ENCODE peak calls at places on chromosomes 6 and 20, in six cellular contexts. V is fibroblast of lung, L is bronchial epithelial cell, H is ascending aorta, K is astrocyte, I is keratinocyte. Z is an unnamed sample.

GRCh38 chr6:498795-499231 is 107.3 kb downstream of the IRF4 start:
- DNase-seq in I (no peak), L (no peak), K (peak), H (no peak), V (peak), Z (peak)

GRCh38 chr6:19478992-19479391 is 358.2 kb upstream of the ID4 start:
- DNase-seq in H (no peak), L (peak), V (peak), K (peak), I (no peak), Z (peak)

GRCh38 chr6:79570802-79571367 is 33.7 kb upstream of the LCA5 start:
- DNase-seq in I (no peak), K (no peak), L (peak), H (no peak), V (no peak), Z (peak)

GRCh38 chr6:57182017-57182432 is 9.9 kb downstream of the BAG2 start:
- DNase-seq in K (no peak), H (no peak), L (no peak), I (no peak), V (peak), Z (no peak)

GRCh38 chr6:48550607-48551006 is 439.6 kb upstream of the PTCHD4 start:
- DNase-seq in L (no peak), I (no peak), V (no peak), H (no peak), K (no peak), Z (no peak)

GRCh38 chr6:39389372-39389767 is 66.9 kb upstream of the KCNK16 start:
- DNase-seq in L (peak), K (no peak), H (no peak), I (no peak), V (peak), Z (peak)

GRCh38 chr6:56235245-56235644 is 12.1 kb downstream of the COL21A1 start:
- DNase-seq in I (no peak), H (no peak), K (no peak), V (peak), L (peak), Z (peak)

GRCh38 chr6:701215-701614 is 8.3 kb upstream of the EXOC2 start:
- DNase-seq in I (no peak), H (no peak), K (no peak), L (no peak), V (no peak), Z (no peak)

GRCh38 chr6:93394471-93394870 is 24.9 kb downstream of the EPHA7 start:
- DNase-seq in K (no peak), H (no peak), V (no peak), I (no peak), L (no peak), Z (no peak)

GRCh38 chr6:157519255-157520116 is 138.5 kb downstream of the ZDHHC14 start:
- DNase-seq in V (no peak), H (no peak), L (peak), I (peak), K (no peak), Z (no peak)

GRCh38 chr6:21109421-21110178 is 484.0 kb upstream of the SOX4 start:
- DNase-seq in V (peak), I (peak), L (peak), K (peak), H (no peak), Z (peak)

GRCh38 chr6:49653942-49654341 is 17.3 kb upstream of the RHAG start:
- DNase-seq in K (no peak), V (no peak), H (no peak), I (no peak), L (no peak), Z (no peak)

GRCh38 chr6:44738652-44739141 is 351.2 kb downstream of the CDC5L start:
- DNase-seq in H (no peak), V (peak), I (no peak), L (peak), K (no peak), Z (peak)

GRCh38 chr20:23167436-23167835 is 81.3 kb upstream of the CD93 start:
- DNase-seq in I (no peak), H (no peak), V (peak), L (peak), K (peak), Z (no peak)

GRCh38 chr6:82033631-82034211 is 213.8 kb downstream of the IBTK start:
- DNase-seq in V (peak), L (no peak), H (no peak), K (peak), I (no peak), Z (peak)

GRCh38 chr6:73078908-73079610 is 146.2 kb downstream of the KHDC1L start:
- DNase-seq in H (no peak), K (no peak), L (peak), V (no peak), I (no peak), Z (no peak)

GRCh38 chr6:106085984-106086832 is at the start of gene PRDM1:
- DNase-seq in H (peak), L (peak), V (peak), I (no peak), K (peak), Z (peak)

GRCh38 chr20:37688093-37688492 is 5.7 kb upstream of the CTNNBL1 start:
- DNase-seq in L (no peak), V (no peak), I (no peak), H (no peak), K (no peak), Z (no peak)

GRCh38 chr6:131134950-131135243 is 370 bp upstream of the AKAP7 start:
- DNase-seq in K (no peak), L (no peak), V (no peak), H (no peak), I (no peak), Z (peak)

GRCh38 chr20:5719861-5720401 is 30.3 kb upstream of the SHLD1 start:
- DNase-seq in H (no peak), K (peak), L (peak), I (no peak), V (peak), Z (peak)

GRCh38 chr6:5199203-5200101 is 61.3 kb downstream of the LYRM4 start:
- DNase-seq in K (no peak), L (no peak), H (no peak), V (no peak), I (no peak), Z (no peak)

GRCh38 chr6:104462811-104463599 is 396.7 kb downstream of the HACE1 start:
- DNase-seq in L (no peak), K (no peak), V (no peak), H (no peak), I (no peak), Z (peak)

GRCh38 chr6:79138146-79138545 is 60.1 kb upstream of the PHIP start:
- DNase-seq in L (no peak), H (no peak), I (no peak), K (peak), V (peak), Z (peak)

GRCh38 chr20:53270792-53271375 is 298.7 kb downstream of the TSHZ2 start:
- DNase-seq in L (no peak), K (no peak), I (no peak), V (no peak), H (no peak), Z (no peak)

GRCh38 chr6:169162249-169162967 is 91.2 kb downstream of the THBS2 start:
- DNase-seq in H (peak), I (no peak), K (no peak), V (no peak), L (no peak), Z (no peak)

GRCh38 chr20:5770240-5770986 is 20.2 kb downstream of the SHLD1 start:
- DNase-seq in I (no peak), L (no peak), V (no peak), K (no peak), H (no peak), Z (peak)

GRCh38 chr6:2725999-2726567 is 24.6 kb downstream of the MYLK4 start:
- DNase-seq in I (no peak), H (no peak), L (peak), V (peak), K (peak), Z (peak)

GRCh38 chr20:31705598-31706597 is 16.8 kb downstream of the BCL2L1 start:
- DNase-seq in I (no peak), V (no peak), H (no peak), K (no peak), L (peak), Z (no peak)

GRCh38 chr20:61771805-61772350 is 293.8 kb downstream of the TAF4 start:
- DNase-seq in I (no peak), L (no peak), H (no peak), K (no peak), V (no peak), Z (no peak)

GRCh38 chr6:144986271-144986670 is 701.1 kb downstream of the UTRN start:
- DNase-seq in V (no peak), I (no peak), H (no peak), K (no peak), L (no peak), Z (no peak)

GRCh38 chr6:114052141-114052540 is 81.2 kb upstream of the HDAC2 start:
- DNase-seq in H (no peak), L (peak), V (no peak), K (no peak), I (no peak), Z (no peak)

GRCh38 chr6:43228951-43229802 is at the start of gene DNPH1:
- DNase-seq in V (peak), H (peak), L (peak), K (peak), I (peak), Z (peak)

GRCh38 chr6:138655828-138656227 is 117.7 kb upstream of the CCDC28A start:
- DNase-seq in H (no peak), L (no peak), V (no peak), I (no peak), K (no peak), Z (no peak)

GRCh38 chr20:47257771-47258170 is 98.7 kb downstream of the ZMYND8 start:
- DNase-seq in L (no peak), I (no peak), H (no peak), K (no peak), V (no peak), Z (no peak)

GRCh38 chr6:148166339-148166949 is 176.2 kb upstream of the SASH1 start:
- DNase-seq in H (no peak), L (peak), V (peak), I (no peak), K (peak), Z (peak)

GRCh38 chr20:48196006-48196405 is 410.7 kb upstream of the SULF2 start:
- DNase-seq in V (no peak), L (no peak), K (no peak), H (no peak), I (no peak), Z (no peak)

DNA sequence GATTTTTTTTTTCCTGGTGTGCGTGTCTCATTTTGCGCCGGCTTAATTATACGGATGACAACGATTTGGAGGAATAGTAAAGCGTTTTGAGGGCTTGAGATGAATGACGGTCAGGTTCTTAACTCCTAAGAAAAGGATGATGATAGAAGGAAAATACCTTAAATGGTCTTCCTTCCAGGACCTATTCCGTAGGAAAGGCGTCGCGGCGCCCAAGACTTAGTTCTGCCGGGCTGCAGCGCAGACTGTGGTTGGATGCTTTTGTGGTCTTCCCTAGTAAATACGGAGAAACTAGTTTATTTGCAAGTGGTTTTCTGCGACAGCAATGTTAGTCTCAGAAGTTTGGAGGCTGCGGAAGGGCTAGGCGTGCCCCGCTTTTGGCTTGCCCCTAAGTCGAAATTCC is 8.4 kb downstream of the GNAS-AS1 start:
- DNase-seq in H (no peak), V (no peak), K (no peak), L (no peak), I (no peak), Z (no peak)
- H3K4me3 ChIP-seq in H (no peak), V (no peak), K (no peak), L (no peak), I (no peak), Z (no peak)

DNA sequence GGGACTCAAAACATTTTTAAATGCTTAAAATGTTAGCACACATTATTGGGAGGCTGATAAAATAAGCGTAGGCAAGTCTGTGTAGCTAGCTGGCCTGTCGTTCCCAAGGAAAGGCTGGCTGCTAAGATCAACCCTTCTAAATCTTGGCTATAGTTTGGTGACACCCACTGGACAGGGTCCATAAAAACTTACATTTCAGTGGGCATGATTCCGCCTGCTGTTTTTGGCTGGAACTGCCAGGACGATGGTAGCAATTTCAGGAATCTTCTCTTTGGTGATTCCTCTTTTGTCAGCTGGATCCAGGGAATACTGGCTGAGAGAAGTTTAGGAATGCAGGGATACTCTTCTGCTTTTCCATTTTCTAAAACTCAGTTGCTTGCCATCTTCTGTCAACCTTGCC is 162.2 kb downstream of the NKAIN2 start:
- DNase-seq in I (no peak), V (peak), L (peak), H (no peak), K (no peak), Z (peak)
- TF ChIP-seq CTCF in I (peak), V (no peak), L (peak), H (no peak), K (peak), Z (peak)

GRCh38 chr20:57620274-57620990 is at the start of gene ZBP1:
- DNase-seq in I (no peak), V (no peak), L (no peak), K (no peak), H (peak), Z (no peak)
- H3K4me3 ChIP-seq in I (no peak), V (no peak), L (no peak), K (no peak), H (no peak), Z (no peak)

DNA sequence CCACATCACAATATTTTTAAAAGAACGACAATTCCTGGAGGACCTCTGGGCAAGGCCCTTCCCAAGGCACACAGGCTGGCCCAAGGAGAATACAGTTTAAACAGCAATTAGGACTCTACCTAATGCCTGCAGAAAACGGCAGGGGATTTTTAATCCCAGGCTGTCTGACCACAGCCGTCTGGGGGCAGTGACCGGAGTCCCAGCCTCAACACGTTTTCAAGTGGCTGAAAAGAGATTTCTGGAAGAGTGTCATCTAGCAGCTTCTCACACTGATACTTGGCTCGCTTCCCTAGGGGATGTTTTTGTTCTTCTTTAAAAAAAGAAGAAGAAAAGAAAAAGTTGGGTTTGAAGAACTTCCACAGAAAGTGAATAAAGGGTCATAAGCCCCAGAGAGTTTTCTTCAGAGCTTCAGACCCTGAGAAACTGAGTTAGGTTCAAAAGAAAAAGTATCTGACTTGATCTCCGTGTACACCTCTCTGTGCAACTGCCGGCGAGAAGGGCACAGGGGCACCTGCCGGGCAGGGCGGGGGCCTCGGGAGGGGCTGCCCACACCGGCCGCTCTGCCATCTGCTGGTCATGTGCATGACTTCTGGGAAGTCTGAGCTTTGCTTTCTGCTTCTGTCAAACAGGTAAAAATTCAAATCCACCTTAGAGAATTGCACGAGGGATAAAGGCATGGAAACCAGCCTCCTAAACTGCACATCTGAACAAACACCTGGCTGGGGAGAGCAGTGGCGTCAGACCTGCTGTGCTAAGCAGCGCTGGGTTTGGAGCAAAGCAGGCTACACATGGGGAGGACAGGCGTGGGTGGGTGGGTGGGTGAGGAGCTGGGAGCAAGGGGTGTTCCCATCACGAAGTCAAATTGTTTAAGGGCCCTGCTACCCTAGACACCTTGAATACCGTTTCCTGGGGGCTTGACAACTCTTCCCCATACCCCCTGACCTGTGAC is 33.0 kb downstream of the RRBP1 start:
- DNase-seq in L (no peak), V (no peak), K (no peak), I (no peak), H (no peak), Z (peak)
- TF ChIP-seq CTCF in L (peak), V (peak), K (peak), I (peak), H (no peak), Z (peak)

DNA sequence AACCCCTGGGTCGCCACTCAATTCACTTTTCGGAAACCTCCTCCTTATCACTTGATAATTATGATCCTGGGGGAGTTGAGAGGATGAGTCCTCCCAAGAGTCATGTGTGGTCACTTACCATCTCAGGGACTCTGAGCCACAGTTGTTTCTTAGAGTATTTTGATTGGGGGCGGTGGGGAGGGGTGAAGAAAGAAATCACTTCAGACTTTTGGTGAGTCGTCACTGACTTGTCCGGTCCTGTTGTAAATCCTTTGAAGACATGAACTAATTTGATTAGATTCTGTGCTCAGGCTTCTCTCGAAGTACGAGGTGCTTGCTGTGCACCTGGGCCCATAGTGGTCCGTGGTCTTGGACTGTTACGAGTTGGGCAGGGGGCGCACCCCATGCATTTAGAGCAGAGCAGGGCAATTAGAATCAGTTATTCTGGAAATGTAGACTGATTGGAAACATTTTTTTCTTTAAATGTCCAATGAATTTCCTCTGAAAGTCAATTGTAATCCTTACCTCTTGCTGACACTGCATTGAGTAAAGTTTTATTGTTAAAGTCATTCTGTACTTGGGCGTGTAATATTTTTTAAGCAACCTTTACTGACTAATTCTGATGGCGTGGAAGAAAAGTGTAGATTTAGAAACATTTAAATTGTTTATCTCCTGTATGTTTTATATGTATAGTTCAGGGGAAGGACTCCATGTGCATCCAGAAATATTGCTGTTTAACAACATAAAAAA is 173.4 kb downstream of the SLC16A10 start:
- DNase-seq in K (peak), V (peak), H (no peak), L (peak), I (peak), Z (no peak)
- H3K4me3 ChIP-seq in K (peak), V (peak), H (peak), L (peak), I (peak), Z (no peak)

GRCh38 chr20:21303061-21303871 is at the start of gene XRN2:
- DNase-seq in H (peak), L (peak), I (peak), K (peak), V (peak), Z (peak)

GRCh38 chr20:21303872-21304586 is 898 bp downstream of the XRN2 start:
- DNase-seq in L (no peak), I (no peak), K (no peak), H (no peak), V (no peak), Z (peak)

GRCh38 chr20:21302645-21303060 is 478 bp upstream of the XRN2 start:
- DNase-seq in I (no peak), V (no peak), H (no peak), K (no peak), L (peak), Z (no peak)

DNA sequence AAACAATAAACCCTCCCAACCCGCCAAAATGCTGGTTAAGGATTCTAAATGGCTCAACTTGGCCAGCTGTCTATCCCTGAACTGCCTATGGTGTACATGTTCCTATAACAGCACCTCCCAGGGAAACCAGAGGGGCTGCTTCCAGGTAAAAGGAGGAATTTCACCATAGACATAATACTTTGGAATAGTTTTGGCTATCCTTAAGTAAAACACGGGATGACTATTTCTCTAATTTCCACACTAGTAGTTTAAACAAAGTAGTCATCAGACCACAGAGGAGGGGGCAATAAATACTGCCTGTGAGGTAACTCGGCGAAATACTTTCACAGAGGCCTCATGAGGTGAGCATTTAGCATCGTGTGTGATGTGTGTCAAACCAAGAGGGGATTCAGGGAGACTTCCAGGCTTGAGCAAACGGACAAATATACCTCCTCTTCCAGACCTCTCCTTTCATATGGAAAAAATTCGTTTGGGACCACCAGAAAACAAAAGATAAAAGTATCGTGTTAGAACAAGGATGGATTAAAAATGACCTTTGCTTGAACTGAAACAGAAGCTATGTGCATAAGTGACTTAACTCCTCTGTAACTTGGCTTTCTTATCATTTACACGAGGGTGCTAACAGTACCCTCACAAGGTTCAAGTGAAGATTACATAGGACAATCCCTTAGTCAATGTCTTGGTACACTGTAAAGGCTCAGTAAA is 1.0 kb upstream of the XRN2 start:
- DNase-seq in K (no peak), L (no peak), H (no peak), I (no peak), V (no peak), Z (no peak)
- TF ChIP-seq CTCF in K (no peak), L (no peak), H (no peak), I (no peak), V (no peak), Z (no peak)

GRCh38 chr6:110185879-110186278 is 5.7 kb downstream of the CDC40 start:
- DNase-seq in K (no peak), I (no peak), V (no peak), H (no peak), L (no peak), Z (no peak)
- H3K4me3 ChIP-seq in K (no peak), I (no peak), V (no peak), H (no peak), L (no peak), Z (no peak)

Z was measured in choroid plexus epithelial cell.